ENCODE peak calls at places on chromosomes 3 and 15, in ten cellular contexts. E is H7, G is lower leg skin, Y is Kasumi-1, Z is endothelial cell, Q is WTC11, V is activated T-cell treated with anti-CD3 and anti-CD28 coated beads for 1 hour, A is AG09309, O is NCI-H526 treated with DMSO at 0.1 percent for 48 hours, N is astrocyte. B is an unnamed sample.

GRCh38 chr15:40852529-40852928 is 8.7 kb downstream of the SPINT1 start:
- DNase-seq in Z (no peak), Y (no peak), N (no peak), G (no peak), V (no peak), O (no peak), Q (no peak), E (no peak), A (no peak), B (no peak)

GRCh38 chr3:50189274-50189673 is 2.1 kb upstream of the GNAT1 start:
- DNase-seq in Y (peak), A (peak), Z (peak), V (no peak), O (peak), G (peak), N (peak), E (peak), Q (peak), B (no peak)

GRCh38 chr3:159858650-159859049 is 130.0 kb upstream of the IL12A start:
- DNase-seq in Z (no peak), Q (no peak), N (no peak), V (no peak), G (no peak), A (no peak), Y (no peak), E (no peak), O (no peak), B (no peak)

GRCh38 chr3:189165092-189165491 is 6.7 kb upstream of the TPRG1 start:
- DNase-seq in G (no peak), O (no peak), N (no peak), Y (no peak), Z (no peak), E (no peak), A (no peak), Q (no peak), V (no peak), B (no peak)

GRCh38 chr15:20644026-20644425 is 102.4 kb upstream of the GOLGA6L6 start:
- DNase-seq in A (no peak), Z (no peak), E (no peak), G (no peak), N (no peak), Y (no peak), V (no peak), O (no peak), Q (no peak), B (no peak)

GRCh38 chr3:180280601-180281000 is 243.9 kb upstream of the PEX5L start:
- DNase-seq in Y (no peak), Q (no peak), V (no peak), A (no peak), E (no peak), Z (no peak), G (no peak), N (peak), O (no peak), B (no peak)

GRCh38 chr3:67790043-67790442 is 135.6 kb upstream of the SUCLG2 start:
- DNase-seq in Y (peak), E (peak), A (peak), V (peak), Z (peak), O (peak), Q (peak), G (no peak), N (peak), B (peak)

GRCh38 chr15:50697109-50697797 is 10.7 kb upstream of the TRPM7 start:
- DNase-seq in E (no peak), G (no peak), Y (no peak), V (no peak), N (peak), A (no peak), Z (no peak), O (no peak), Q (no peak), B (no peak)

GRCh38 chr3:138362536-138362935 is 14.2 kb downstream of the MRAS start:
- DNase-seq in Z (no peak), Y (no peak), V (no peak), Q (no peak), A (no peak), N (no peak), G (no peak), E (no peak), O (no peak), B (no peak)

GRCh38 chr3:113157408-113157980 is 53.9 kb upstream of the BOC start:
- DNase-seq in G (peak), Z (no peak), Y (no peak), E (no peak), A (no peak), Q (no peak), O (peak), V (no peak), N (peak), B (no peak)

GRCh38 chr3:112671930-112672715 is 31.2 kb upstream of the CCDC80 start:
- DNase-seq in O (no peak), E (no peak), Q (no peak), G (no peak), N (peak), Y (no peak), V (no peak), A (peak), Z (no peak), B (no peak)

GRCh38 chr3:197298858-197299854 is 744 bp upstream of the DLG1 start:
- DNase-seq in A (no peak), N (no peak), O (peak), Y (no peak), V (no peak), E (peak), Z (peak), Q (peak), G (no peak), B (no peak)

GRCh38 chr15:23857028-23857641 is 170.0 kb upstream of the NDN start:
- DNase-seq in A (no peak), E (peak), Y (peak), V (no peak), Q (peak), Z (peak), N (no peak), O (peak), G (no peak), B (no peak)

GRCh38 chr3:150582620-150583019 is 20.5 kb upstream of the SELENOT start:
- DNase-seq in A (no peak), Y (no peak), E (no peak), G (no peak), O (no peak), N (no peak), V (no peak), Z (no peak), Q (no peak), B (no peak)

GRCh38 chr3:48018841-48019240 is 2.6 kb upstream of the MAP4 start:
- DNase-seq in V (no peak), G (no peak), Y (no peak), O (no peak), Z (no peak), A (peak), N (peak), Q (no peak), E (no peak), B (no peak)

GRCh38 chr3:30440147-30440604 is 166.2 kb upstream of the TGFBR2 start:
- DNase-seq in A (no peak), O (no peak), N (peak), Q (no peak), Z (no peak), G (no peak), V (no peak), Y (no peak), E (no peak), B (no peak)

GRCh38 chr3:38354588-38355344 is 8.2 kb downstream of the XYLB start:
- DNase-seq in G (no peak), V (no peak), Z (no peak), Y (peak), O (no peak), A (no peak), N (peak), E (no peak), Q (no peak), B (no peak)

GRCh38 chr15:81235781-81236507 is 39.3 kb downstream of the IL16 start:
- DNase-seq in A (peak), Y (peak), Q (no peak), V (no peak), G (no peak), E (no peak), N (peak), Z (no peak), O (no peak), B (no peak)

GRCh38 chr3:11991751-11992150 is 12.4 kb upstream of the SYN2 start:
- DNase-seq in O (no peak), N (no peak), A (no peak), Y (no peak), E (no peak), V (no peak), G (no peak), Z (no peak), Q (no peak), B (no peak)

GRCh38 chr3:130992344-130992743 is 34.3 kb downstream of the ASTE1 start:
- DNase-seq in Q (no peak), O (no peak), A (no peak), Y (no peak), Z (no peak), N (no peak), V (no peak), G (no peak), E (no peak), B (no peak)

GRCh38 chr3:189985938-189986337 is 134.8 kb downstream of the P3H2 start:
- DNase-seq in Y (no peak), G (no peak), E (no peak), Z (no peak), Q (no peak), N (peak), O (no peak), V (no peak), A (no peak), B (no peak)

GRCh38 chr3:13544293-13544831 is 4.6 kb upstream of the FBLN2 start:
- DNase-seq in V (peak), E (peak), G (no peak), Z (no peak), Q (no peak), A (peak), N (peak), O (no peak), Y (no peak), B (peak)

GRCh38 chr3:16357698-16358097 is 92.7 kb downstream of the OXNAD1 start:
- DNase-seq in O (no peak), Z (no peak), Q (no peak), V (no peak), G (no peak), A (no peak), E (no peak), Y (no peak), N (peak), B (no peak)

GRCh38 chr15:34603095-34603494 is 19.6 kb upstream of the GOLGA8B start:
- DNase-seq in V (no peak), A (no peak), G (no peak), N (no peak), Q (no peak), Y (no peak), E (no peak), O (no peak), Z (no peak), B (no peak)

GRCh38 chr3:175748087-175748732 is 889.1 kb downstream of the NAALADL2 start:
- DNase-seq in G (no peak), N (peak), Z (no peak), V (no peak), Y (no peak), Q (no peak), A (no peak), O (no peak), E (no peak), B (no peak)

GRCh38 chr3:55487376-55488241 is 503 bp upstream of the WNT5A start:
- DNase-seq in Y (no peak), G (no peak), V (no peak), O (peak), A (no peak), N (peak), E (peak), Z (peak), Q (peak), B (no peak)

GRCh38 chr3:101574388-101575156 is 592 bp downstream of the PCNP start:
- DNase-seq in G (peak), Q (peak), Y (peak), A (peak), O (peak), Z (peak), V (peak), E (peak), N (peak), B (no peak)

B was measured in activated CD4-positive, alpha-beta T cell treated with anti-CD3 and anti-CD28 coated beads for 1 hour.